ENCODE peak calls at places on chromosomes 1 and 21, in seven cellular contexts. One of them, this sample, is unnamed.

GRCh38 chr1:231240531-231240882 is 505 bp upstream of the GNPAT start:
- DNase-seq in neural progenitor cell: peak
- DNase-seq in T-cell: no peak
- DNase-seq in activated T-cell treated with anti-CD3 and anti-CD28 coated beads, Interleukin-2, amount 50 U/mL, for 72 hours: no peak
- DNase-seq in islet precursor cell: no peak
- DNase-seq in stromal cell of bone marrow: no peak
- DNase-seq in Right ventricle myocardium inferior: no peak
- DNase-seq in this sample: no peak

GRCh38 chr1:89687254-89687653 is 54.3 kb downstream of the LRRC8C start:
- DNase-seq in neural progenitor cell: no peak
- DNase-seq in T-cell: no peak
- DNase-seq in activated T-cell treated with anti-CD3 and anti-CD28 coated beads, Interleukin-2, amount 50 U/mL, for 72 hours: no peak
- DNase-seq in islet precursor cell: no peak
- DNase-seq in stromal cell of bone marrow: no peak
- DNase-seq in Right ventricle myocardium inferior: no peak
- DNase-seq in this sample: no peak

GRCh38 chr1:78779831-78780230 is 130.2 kb downstream of the IFI44 start:
- DNase-seq in neural progenitor cell: no peak
- DNase-seq in T-cell: no peak
- DNase-seq in activated T-cell treated with anti-CD3 and anti-CD28 coated beads, Interleukin-2, amount 50 U/mL, for 72 hours: no peak
- DNase-seq in islet precursor cell: no peak
- DNase-seq in stromal cell of bone marrow: peak
- DNase-seq in Right ventricle myocardium inferior: no peak
- DNase-seq in this sample: no peak

GRCh38 chr1:119531606-119532323 is 24.8 kb downstream of the HSD3B1 start:
- DNase-seq in neural progenitor cell: no peak
- DNase-seq in T-cell: no peak
- DNase-seq in activated T-cell treated with anti-CD3 and anti-CD28 coated beads, Interleukin-2, amount 50 U/mL, for 72 hours: no peak
- DNase-seq in islet precursor cell: no peak
- DNase-seq in stromal cell of bone marrow: peak
- DNase-seq in Right ventricle myocardium inferior: no peak
- DNase-seq in this sample: no peak

GRCh38 chr21:42632336-42632751 is 21.1 kb upstream of the PDE9A start:
- DNase-seq in neural progenitor cell: no peak
- DNase-seq in T-cell: no peak
- DNase-seq in activated T-cell treated with anti-CD3 and anti-CD28 coated beads, Interleukin-2, amount 50 U/mL, for 72 hours: no peak
- DNase-seq in islet precursor cell: peak
- DNase-seq in stromal cell of bone marrow: no peak
- DNase-seq in Right ventricle myocardium inferior: no peak
- DNase-seq in this sample: no peak

GRCh38 chr1:27397749-27398148 is 5.3 kb downstream of the GPR3 start:
- DNase-seq in neural progenitor cell: peak
- DNase-seq in T-cell: no peak
- DNase-seq in activated T-cell treated with anti-CD3 and anti-CD28 coated beads, Interleukin-2, amount 50 U/mL, for 72 hours: no peak
- DNase-seq in islet precursor cell: peak
- DNase-seq in stromal cell of bone marrow: no peak
- DNase-seq in Right ventricle myocardium inferior: no peak
- DNase-seq in this sample: peak

GRCh38 chr1:55650449-55650848 is 435.3 kb upstream of the USP24 start:
- DNase-seq in neural progenitor cell: no peak
- DNase-seq in T-cell: no peak
- DNase-seq in activated T-cell treated with anti-CD3 and anti-CD28 coated beads, Interleukin-2, amount 50 U/mL, for 72 hours: no peak
- DNase-seq in islet precursor cell: no peak
- DNase-seq in stromal cell of bone marrow: no peak
- DNase-seq in Right ventricle myocardium inferior: no peak
- DNase-seq in this sample: no peak

GRCh38 chr1:46219551-46220520 is 16.7 kb downstream of the LURAP1 start:
- DNase-seq in neural progenitor cell: no peak
- DNase-seq in T-cell: no peak
- DNase-seq in activated T-cell treated with anti-CD3 and anti-CD28 coated beads, Interleukin-2, amount 50 U/mL, for 72 hours: no peak
- DNase-seq in islet precursor cell: no peak
- DNase-seq in stromal cell of bone marrow: no peak
- DNase-seq in Right ventricle myocardium inferior: peak
- DNase-seq in this sample: no peak

GRCh38 chr1:31568895-31569655 is 7.2 kb upstream of the TINAGL1 start:
- DNase-seq in neural progenitor cell: no peak
- DNase-seq in T-cell: peak
- DNase-seq in activated T-cell treated with anti-CD3 and anti-CD28 coated beads, Interleukin-2, amount 50 U/mL, for 72 hours: no peak
- DNase-seq in islet precursor cell: peak
- DNase-seq in stromal cell of bone marrow: no peak
- DNase-seq in Right ventricle myocardium inferior: no peak
- DNase-seq in this sample: no peak

This sample was measured in mesendoderm.